ENCODE peak calls at places on chromosome 9, in eight cellular contexts. One of them, this sample, is unnamed.

GRCh38 chr9:70421272-70422180 is 7.1 kb upstream of the KLF9 start:
- DNase-seq in naive B cell: no peak
- DNase-seq in activated T-helper 1 cell treated with anti-CD3 and anti-CD28 coated beads, Interleukin-2, amount 50 U/mL, for 16 hours: no peak
- DNase-seq in GM04504: no peak
- DNase-seq in chondrocyte: no peak
- DNase-seq in left ventricle myocardium inferior: no peak
- DNase-seq in NCI-H1105 treated with DMSO at 0.1 percent for 48 hours: no peak
- DNase-seq in GM20000: peak; percentile 24
- DNase-seq in this sample: no peak

GRCh38 chr9:22354699-22355384 is 91.8 kb upstream of the DMRTA1 start:
- DNase-seq in naive B cell: no peak
- DNase-seq in activated T-helper 1 cell treated with anti-CD3 and anti-CD28 coated beads, Interleukin-2, amount 50 U/mL, for 16 hours: no peak
- DNase-seq in GM04504: no peak
- DNase-seq in chondrocyte: no peak
- DNase-seq in left ventricle myocardium inferior: no peak
- DNase-seq in NCI-H1105 treated with DMSO at 0.1 percent for 48 hours: no peak
- DNase-seq in GM20000: no peak
- DNase-seq in this sample: no peak

GRCh38 chr9:134640491-134641172 is 971 bp upstream of the COL5A1 start:
- DNase-seq in naive B cell: no peak
- DNase-seq in activated T-helper 1 cell treated with anti-CD3 and anti-CD28 coated beads, Interleukin-2, amount 50 U/mL, for 16 hours: no peak
- DNase-seq in GM04504: no peak
- DNase-seq in chondrocyte: no peak
- DNase-seq in left ventricle myocardium inferior: no peak
- DNase-seq in NCI-H1105 treated with DMSO at 0.1 percent for 48 hours: no peak
- DNase-seq in GM20000: no peak
- DNase-seq in this sample: no peak

GRCh38 chr9:6226696-6227095 is 11.1 kb downstream of the IL33 start:
- DNase-seq in naive B cell: no peak
- DNase-seq in activated T-helper 1 cell treated with anti-CD3 and anti-CD28 coated beads, Interleukin-2, amount 50 U/mL, for 16 hours: no peak
- DNase-seq in GM04504: no peak
- DNase-seq in chondrocyte: no peak
- DNase-seq in left ventricle myocardium inferior: no peak
- DNase-seq in NCI-H1105 treated with DMSO at 0.1 percent for 48 hours: no peak
- DNase-seq in GM20000: no peak
- DNase-seq in this sample: peak; percentile 71

GRCh38 chr9:76336027-76336426 is 58.2 kb downstream of the RFK start:
- DNase-seq in naive B cell: no peak
- DNase-seq in activated T-helper 1 cell treated with anti-CD3 and anti-CD28 coated beads, Interleukin-2, amount 50 U/mL, for 16 hours: no peak
- DNase-seq in GM04504: no peak
- DNase-seq in chondrocyte: no peak
- DNase-seq in left ventricle myocardium inferior: no peak
- DNase-seq in NCI-H1105 treated with DMSO at 0.1 percent for 48 hours: no peak
- DNase-seq in GM20000: no peak
- DNase-seq in this sample: no peak

GRCh38 chr9:71483457-71483856 is 284.9 kb downstream of the CEMIP2 start:
- DNase-seq in naive B cell: no peak
- DNase-seq in activated T-helper 1 cell treated with anti-CD3 and anti-CD28 coated beads, Interleukin-2, amount 50 U/mL, for 16 hours: no peak
- DNase-seq in GM04504: no peak
- DNase-seq in chondrocyte: no peak
- DNase-seq in left ventricle myocardium inferior: no peak
- DNase-seq in NCI-H1105 treated with DMSO at 0.1 percent for 48 hours: no peak
- DNase-seq in GM20000: no peak
- DNase-seq in this sample: no peak

GRCh38 chr9:126126012-126126411 is 200.6 kb upstream of the MVB12B start:
- DNase-seq in naive B cell: no peak
- DNase-seq in activated T-helper 1 cell treated with anti-CD3 and anti-CD28 coated beads, Interleukin-2, amount 50 U/mL, for 16 hours: no peak
- DNase-seq in GM04504: no peak
- DNase-seq in chondrocyte: no peak
- DNase-seq in left ventricle myocardium inferior: no peak
- DNase-seq in NCI-H1105 treated with DMSO at 0.1 percent for 48 hours: no peak
- DNase-seq in GM20000: no peak
- DNase-seq in this sample: no peak

GRCh38 chr9:122785269-122785668 is 3.5 kb upstream of the OR5C1 start:
- DNase-seq in naive B cell: no peak
- DNase-seq in activated T-helper 1 cell treated with anti-CD3 and anti-CD28 coated beads, Interleukin-2, amount 50 U/mL, for 16 hours: no peak
- DNase-seq in GM04504: no peak
- DNase-seq in chondrocyte: no peak
- DNase-seq in left ventricle myocardium inferior: no peak
- DNase-seq in NCI-H1105 treated with DMSO at 0.1 percent for 48 hours: no peak
- DNase-seq in GM20000: no peak
- DNase-seq in this sample: no peak

GRCh38 chr9:26292943-26293342 is 599.7 kb downstream of the CAAP1 start:
- DNase-seq in naive B cell: no peak
- DNase-seq in activated T-helper 1 cell treated with anti-CD3 and anti-CD28 coated beads, Interleukin-2, amount 50 U/mL, for 16 hours: no peak
- DNase-seq in GM04504: peak; percentile 21
- DNase-seq in chondrocyte: no peak
- DNase-seq in left ventricle myocardium inferior: no peak
- DNase-seq in NCI-H1105 treated with DMSO at 0.1 percent for 48 hours: no peak
- DNase-seq in GM20000: no peak
- DNase-seq in this sample: peak; percentile 67

GRCh38 chr9:70474413-70474812 is 60.0 kb upstream of the KLF9 start:
- DNase-seq in naive B cell: no peak
- DNase-seq in activated T-helper 1 cell treated with anti-CD3 and anti-CD28 coated beads, Interleukin-2, amount 50 U/mL, for 16 hours: no peak
- DNase-seq in GM04504: no peak
- DNase-seq in chondrocyte: no peak
- DNase-seq in left ventricle myocardium inferior: no peak
- DNase-seq in NCI-H1105 treated with DMSO at 0.1 percent for 48 hours: no peak
- DNase-seq in GM20000: no peak
- DNase-seq in this sample: no peak

GRCh38 chr9:35680331-35681105 is 6.8 kb downstream of the CA9 start:
- DNase-seq in naive B cell: no peak
- DNase-seq in activated T-helper 1 cell treated with anti-CD3 and anti-CD28 coated beads, Interleukin-2, amount 50 U/mL, for 16 hours: no peak
- DNase-seq in GM04504: no peak
- DNase-seq in chondrocyte: no peak
- DNase-seq in left ventricle myocardium inferior: no peak
- DNase-seq in NCI-H1105 treated with DMSO at 0.1 percent for 48 hours: no peak
- DNase-seq in GM20000: peak; percentile 66
- DNase-seq in this sample: no peak

GRCh38 chr9:7185612-7186011 is 427.8 kb downstream of the KDM4C start:
- DNase-seq in naive B cell: no peak
- DNase-seq in activated T-helper 1 cell treated with anti-CD3 and anti-CD28 coated beads, Interleukin-2, amount 50 U/mL, for 16 hours: no peak
- DNase-seq in GM04504: peak; percentile 70
- DNase-seq in chondrocyte: no peak
- DNase-seq in left ventricle myocardium inferior: no peak
- DNase-seq in NCI-H1105 treated with DMSO at 0.1 percent for 48 hours: no peak
- DNase-seq in GM20000: no peak
- DNase-seq in this sample: peak; percentile 98

GRCh38 chr9:6805532-6805931 is 47.8 kb downstream of the KDM4C start:
- DNase-seq in naive B cell: no peak
- DNase-seq in activated T-helper 1 cell treated with anti-CD3 and anti-CD28 coated beads, Interleukin-2, amount 50 U/mL, for 16 hours: no peak
- DNase-seq in GM04504: peak; percentile 34
- DNase-seq in chondrocyte: no peak
- DNase-seq in left ventricle myocardium inferior: peak; percentile 29
- DNase-seq in NCI-H1105 treated with DMSO at 0.1 percent for 48 hours: no peak
- DNase-seq in GM20000: no peak
- DNase-seq in this sample: no peak

GRCh38 chr9:22682536-22683392 is 236.1 kb downstream of the DMRTA1 start:
- DNase-seq in naive B cell: no peak
- DNase-seq in activated T-helper 1 cell treated with anti-CD3 and anti-CD28 coated beads, Interleukin-2, amount 50 U/mL, for 16 hours: no peak
- DNase-seq in GM04504: peak; percentile 10
- DNase-seq in chondrocyte: no peak
- DNase-seq in left ventricle myocardium inferior: no peak
- DNase-seq in NCI-H1105 treated with DMSO at 0.1 percent for 48 hours: peak; percentile 19
- DNase-seq in GM20000: no peak
- DNase-seq in this sample: no peak

GRCh38 chr9:73615557-73615956 is 463.9 kb downstream of the ANXA1 start:
- DNase-seq in naive B cell: no peak
- DNase-seq in activated T-helper 1 cell treated with anti-CD3 and anti-CD28 coated beads, Interleukin-2, amount 50 U/mL, for 16 hours: no peak
- DNase-seq in GM04504: no peak
- DNase-seq in chondrocyte: no peak
- DNase-seq in left ventricle myocardium inferior: no peak
- DNase-seq in NCI-H1105 treated with DMSO at 0.1 percent for 48 hours: no peak
- DNase-seq in GM20000: no peak
- DNase-seq in this sample: no peak

GRCh38 chr9:79763861-79764260 is 192.1 kb downstream of the TLE4 start:
- DNase-seq in naive B cell: no peak
- DNase-seq in activated T-helper 1 cell treated with anti-CD3 and anti-CD28 coated beads, Interleukin-2, amount 50 U/mL, for 16 hours: no peak
- DNase-seq in GM04504: no peak
- DNase-seq in chondrocyte: no peak
- DNase-seq in left ventricle myocardium inferior: no peak
- DNase-seq in NCI-H1105 treated with DMSO at 0.1 percent for 48 hours: peak; percentile 39
- DNase-seq in GM20000: no peak
- DNase-seq in this sample: no peak

GRCh38 chr9:124017929-124018730 is 6.6 kb downstream of the LHX2 start:
- DNase-seq in naive B cell: no peak
- DNase-seq in activated T-helper 1 cell treated with anti-CD3 and anti-CD28 coated beads, Interleukin-2, amount 50 U/mL, for 16 hours: no peak
- DNase-seq in GM04504: no peak
- DNase-seq in chondrocyte: no peak
- DNase-seq in left ventricle myocardium inferior: no peak
- DNase-seq in NCI-H1105 treated with DMSO at 0.1 percent for 48 hours: peak; percentile 51
- DNase-seq in GM20000: peak; percentile 43
- DNase-seq in this sample: no peak

GRCh38 chr9:99253772-99254431 is 31.8 kb downstream of the SEC61B start:
- DNase-seq in naive B cell: peak; percentile 58
- DNase-seq in activated T-helper 1 cell treated with anti-CD3 and anti-CD28 coated beads, Interleukin-2, amount 50 U/mL, for 16 hours: no peak
- DNase-seq in GM04504: no peak
- DNase-seq in chondrocyte: no peak
- DNase-seq in left ventricle myocardium inferior: no peak
- DNase-seq in NCI-H1105 treated with DMSO at 0.1 percent for 48 hours: no peak
- DNase-seq in GM20000: peak; percentile 81
- DNase-seq in this sample: no peak

GRCh38 chr9:16145196-16145950 is 592.5 kb downstream of the CCDC171 start:
- DNase-seq in naive B cell: no peak
- DNase-seq in activated T-helper 1 cell treated with anti-CD3 and anti-CD28 coated beads, Interleukin-2, amount 50 U/mL, for 16 hours: no peak
- DNase-seq in GM04504: no peak
- DNase-seq in chondrocyte: no peak
- DNase-seq in left ventricle myocardium inferior: no peak
- DNase-seq in NCI-H1105 treated with DMSO at 0.1 percent for 48 hours: no peak
- DNase-seq in GM20000: no peak
- DNase-seq in this sample: no peak

GRCh38 chr9:132794730-132795380 is 83.2 kb downstream of the AK8 start:
- DNase-seq in naive B cell: no peak
- DNase-seq in activated T-helper 1 cell treated with anti-CD3 and anti-CD28 coated beads, Interleukin-2, amount 50 U/mL, for 16 hours: no peak
- DNase-seq in GM04504: no peak
- DNase-seq in chondrocyte: no peak
- DNase-seq in left ventricle myocardium inferior: no peak
- DNase-seq in NCI-H1105 treated with DMSO at 0.1 percent for 48 hours: no peak
- DNase-seq in GM20000: no peak
- DNase-seq in this sample: no peak

GRCh38 chr9:118262191-118262590 is 558.0 kb downstream of the TLR4 start:
- DNase-seq in naive B cell: no peak
- DNase-seq in activated T-helper 1 cell treated with anti-CD3 and anti-CD28 coated beads, Interleukin-2, amount 50 U/mL, for 16 hours: no peak
- DNase-seq in GM04504: no peak
- DNase-seq in chondrocyte: no peak
- DNase-seq in left ventricle myocardium inferior: no peak
- DNase-seq in NCI-H1105 treated with DMSO at 0.1 percent for 48 hours: no peak
- DNase-seq in GM20000: no peak
- DNase-seq in this sample: no peak

GRCh38 chr9:128082173-128082572 is 14.1 kb downstream of the SLC25A25 start:
- DNase-seq in naive B cell: no peak
- DNase-seq in activated T-helper 1 cell treated with anti-CD3 and anti-CD28 coated beads, Interleukin-2, amount 50 U/mL, for 16 hours: no peak
- DNase-seq in GM04504: no peak
- DNase-seq in chondrocyte: no peak
- DNase-seq in left ventricle myocardium inferior: no peak
- DNase-seq in NCI-H1105 treated with DMSO at 0.1 percent for 48 hours: no peak
- DNase-seq in GM20000: no peak
- DNase-seq in this sample: no peak

GRCh38 chr9:128732576-128732975 is 8.6 kb upstream of the ZDHHC12 start:
- DNase-seq in naive B cell: no peak
- DNase-seq in activated T-helper 1 cell treated with anti-CD3 and anti-CD28 coated beads, Interleukin-2, amount 50 U/mL, for 16 hours: no peak
- DNase-seq in GM04504: no peak
- DNase-seq in chondrocyte: no peak
- DNase-seq in left ventricle myocardium inferior: no peak
- DNase-seq in NCI-H1105 treated with DMSO at 0.1 percent for 48 hours: no peak
- DNase-seq in GM20000: no peak
- DNase-seq in this sample: no peak

GRCh38 chr9:37501957-37502596 is 16.3 kb downstream of the POLR1E start:
- DNase-seq in naive B cell: no peak
- DNase-seq in activated T-helper 1 cell treated with anti-CD3 and anti-CD28 coated beads, Interleukin-2, amount 50 U/mL, for 16 hours: no peak
- DNase-seq in GM04504: no peak
- DNase-seq in chondrocyte: no peak
- DNase-seq in left ventricle myocardium inferior: no peak
- DNase-seq in NCI-H1105 treated with DMSO at 0.1 percent for 48 hours: no peak
- DNase-seq in GM20000: no peak
- DNase-seq in this sample: no peak

GRCh38 chr9:70411930-70412677 is 2.4 kb downstream of the KLF9 start:
- DNase-seq in naive B cell: peak; percentile 54
- DNase-seq in activated T-helper 1 cell treated with anti-CD3 and anti-CD28 coated beads, Interleukin-2, amount 50 U/mL, for 16 hours: peak; percentile 44
- DNase-seq in GM04504: peak; percentile 78
- DNase-seq in chondrocyte: no peak
- DNase-seq in left ventricle myocardium inferior: peak; percentile 77
- DNase-seq in NCI-H1105 treated with DMSO at 0.1 percent for 48 hours: no peak
- DNase-seq in GM20000: peak; percentile 76
- DNase-seq in this sample: no peak

GRCh38 chr9:12693141-12693540 is at the start of gene TYRP1:
- DNase-seq in naive B cell: no peak
- DNase-seq in activated T-helper 1 cell treated with anti-CD3 and anti-CD28 coated beads, Interleukin-2, amount 50 U/mL, for 16 hours: no peak
- DNase-seq in GM04504: no peak
- DNase-seq in chondrocyte: no peak
- DNase-seq in left ventricle myocardium inferior: no peak
- DNase-seq in NCI-H1105 treated with DMSO at 0.1 percent for 48 hours: no peak
- DNase-seq in GM20000: no peak
- DNase-seq in this sample: peak; percentile 70

GRCh38 chr9:89005323-89005722 is 14.1 kb downstream of the S1PR3 start:
- DNase-seq in naive B cell: no peak
- DNase-seq in activated T-helper 1 cell treated with anti-CD3 and anti-CD28 coated beads, Interleukin-2, amount 50 U/mL, for 16 hours: no peak
- DNase-seq in GM04504: no peak
- DNase-seq in chondrocyte: no peak
- DNase-seq in left ventricle myocardium inferior: no peak
- DNase-seq in NCI-H1105 treated with DMSO at 0.1 percent for 48 hours: no peak
- DNase-seq in GM20000: no peak
- DNase-seq in this sample: no peak